ENCODE peak calls at places on chromosomes 11 and 22, in five cellular contexts. D is lower lobe of right lung, F is brain microvascular endothelial cell, S is WERI-Rb-1, H is breast epithelium. Y is an unnamed sample.

GRCh38 chr11:69391192-69392103 is 90.0 kb upstream of the LINC01488 start:
- DNase-seq in D (no peak), F (no peak), S (no peak), H (no peak), Y (no peak)

GRCh38 chr11:76155455-76156232 is 50.7 kb downstream of the WNT11 start:
- DNase-seq in D (no peak), F (no peak), S (no peak), H (no peak), Y (no peak)

GRCh38 chr11:121965330-121965729 is 150.7 kb downstream of the BLID start:
- DNase-seq in D (no peak), F (peak; percentile 79), S (no peak), H (no peak), Y (no peak)

GRCh38 chr11:97290444-97291041 is 900.7 kb downstream of the JRKL start:
- DNase-seq in D (no peak), F (no peak), S (no peak), H (no peak), Y (no peak)

GRCh38 chr22:45551310-45552016 is 48.8 kb downstream of the FBLN1 start:
- DNase-seq in D (no peak), F (no peak), S (no peak), H (peak; percentile 70), Y (no peak)

GRCh38 chr11:64090811-64091516 is 55.2 kb downstream of the FLRT1 start:
- DNase-seq in D (no peak), F (no peak), S (no peak), H (no peak), Y (peak; percentile 64)

GRCh38 chr11:64546600-64546999 is 44.4 kb upstream of the SLC22A12 start:
- DNase-seq in D (peak; percentile 20), F (no peak), S (peak; percentile 66), H (no peak), Y (no peak)

GRCh38 chr22:39999144-39999757 is 4.5 kb downstream of the FAM83F start:
- DNase-seq in D (no peak), F (peak; percentile 75), S (peak; percentile 69), H (no peak), Y (peak; percentile 57)

GRCh38 chr22:47836957-47837356 is 1074.5 kb downstream of the TBC1D22A start:
- DNase-seq in D (no peak), F (no peak), S (no peak), H (no peak), Y (no peak)

GRCh38 chr11:36509694-36510566 is at the start of gene TRAF6:
- DNase-seq in D (peak; percentile 94), F (peak; percentile 74), S (peak; percentile 89), H (peak; percentile 75), Y (peak; percentile 93)

GRCh38 chr11:123493393-123494063 is 63.5 kb downstream of the GRAMD1B start:
- DNase-seq in D (no peak), F (no peak), S (no peak), H (no peak), Y (peak; percentile 33)

GRCh38 chr11:1766719-1767398 is 3.1 kb upstream of the CTSD start:
- DNase-seq in D (no peak), F (no peak), S (no peak), H (no peak), Y (no peak)

GRCh38 chr11:2772544-2773031 is 72.8 kb upstream of the KCNQ1OT1 start:
- DNase-seq in D (peak; percentile 26), F (peak; percentile 39), S (no peak), H (peak; percentile 15), Y (no peak)

GRCh38 chr11:114233755-114234154 is 62.4 kb upstream of the NNMT start:
- DNase-seq in D (no peak), F (no peak), S (no peak), H (no peak), Y (peak; percentile 23)

GRCh38 chr22:38316340-38317236 is 645 bp downstream of the CSNK1E start:
- DNase-seq in D (peak; percentile 77), F (no peak), S (peak; percentile 58), H (peak; percentile 55), Y (peak; percentile 70)

GRCh38 chr11:15468471-15468870 is 353.7 kb downstream of the INSC start:
- DNase-seq in D (no peak), F (peak; percentile 4), S (no peak), H (no peak), Y (no peak)

GRCh38 chr22:27215826-27216320 is 558.5 kb downstream of the MIAT start:
- DNase-seq in D (no peak), F (no peak), S (no peak), H (no peak), Y (no peak)

GRCh38 chr11:66268953-66269906 is 791 bp downstream of the RAB1B start:
- DNase-seq in D (no peak), F (no peak), S (peak; percentile 41), H (no peak), Y (peak; percentile 66)

GRCh38 chr11:36469063-36469462 is 41.0 kb downstream of the TRAF6 start:
- DNase-seq in D (no peak), F (peak; percentile 60), S (peak; percentile 44), H (no peak), Y (peak; percentile 55)

GRCh38 chr11:132111781-132112380 is 741.5 kb downstream of the NTM start:
- DNase-seq in D (no peak), F (peak; percentile 83), S (no peak), H (no peak), Y (no peak)

GRCh38 chr11:119488256-119488995 is 65.5 kb upstream of the THY1 start:
- DNase-seq in D (no peak), F (no peak), S (peak; percentile 8), H (no peak), Y (no peak)

GRCh38 chr11:110337570-110338193 is 41.3 kb upstream of the RDX start:
- DNase-seq in D (no peak), F (peak; percentile 67), S (no peak), H (no peak), Y (no peak)

GRCh38 chr22:43827926-43828710 is 16.0 kb upstream of the EFCAB6 start:
- DNase-seq in D (no peak), F (no peak), S (peak; percentile 8), H (no peak), Y (no peak)

GRCh38 chr11:13318498-13319295 is 41.1 kb downstream of the BMAL1 start:
- DNase-seq in D (no peak), F (no peak), S (no peak), H (no peak), Y (no peak)

GRCh38 chr11:14537134-14537599 is 17.0 kb upstream of the PSMA1 start:
- DNase-seq in D (no peak), F (peak; percentile 31), S (peak; percentile 11), H (no peak), Y (peak; percentile 50)

GRCh38 chr11:18203723-18204122 is 31.1 kb downstream of the MRGPRX4 start:
- DNase-seq in D (no peak), F (peak; percentile 18), S (peak; percentile 56), H (no peak), Y (peak; percentile 80)

GRCh38 chr11:63560506-63561179 is 2.5 kb downstream of the PLAAT2 start:
- DNase-seq in D (peak; percentile 83), F (no peak), S (no peak), H (peak; percentile 82), Y (no peak)

GRCh38 chr22:27876684-27877083 is 42.4 kb downstream of the PITPNB start:
- DNase-seq in D (no peak), F (peak; percentile 51), S (no peak), H (no peak), Y (peak; percentile 34)

GRCh38 chr11:12771875-12772274 is 97.7 kb downstream of the TEAD1 start:
- DNase-seq in D (no peak), F (no peak), S (no peak), H (no peak), Y (no peak)

GRCh38 chr22:24518774-24519485 is 23.8 kb downstream of the UPB1 start:
- DNase-seq in D (no peak), F (no peak), S (no peak), H (no peak), Y (no peak)

GRCh38 chr11:120645639-120646038 is 134.1 kb downstream of the GRIK4 start:
- DNase-seq in D (no peak), F (no peak), S (no peak), H (no peak), Y (peak; percentile 78)
- H3K4me3 ChIP-seq in D (no peak overlapping the region), F (no peak overlapping the region), S (no peak overlapping the region), H (no peak overlapping the region), Y (peak overlapping the region; percentile 13)

GRCh38 chr11:395866-396265 is 1.9 kb downstream of the PKP3 start:
- DNase-seq in D (no peak), F (no peak), S (no peak), H (no peak), Y (no peak)
- H3K4me3 ChIP-seq in D (no peak overlapping the region), F (no peak overlapping the region), S (no peak overlapping the region), H (peak overlapping the region; percentile 79), Y (no peak overlapping the region)

GRCh38 chr22:29784451-29785361 is 17.5 kb downstream of the UQCR10 start:
- DNase-seq in D (no peak), F (no peak), S (no peak), H (peak; percentile 28), Y (no peak)

GRCh38 chr22:29786026-29786425 is 18.9 kb downstream of the UQCR10 start:
- DNase-seq in D (no peak), F (no peak), S (no peak), H (no peak), Y (no peak)

GRCh38 chr22:29782061-29782845 is 15.1 kb downstream of the UQCR10 start:
- DNase-seq in D (peak; percentile 54), F (no peak), S (no peak), H (peak; percentile 61), Y (no peak)

GRCh38 chr22:29780781-29781676 is 13.9 kb downstream of the UQCR10 start:
- DNase-seq in D (no peak), F (peak; percentile 85), S (no peak), H (no peak), Y (no peak)

DNA sequence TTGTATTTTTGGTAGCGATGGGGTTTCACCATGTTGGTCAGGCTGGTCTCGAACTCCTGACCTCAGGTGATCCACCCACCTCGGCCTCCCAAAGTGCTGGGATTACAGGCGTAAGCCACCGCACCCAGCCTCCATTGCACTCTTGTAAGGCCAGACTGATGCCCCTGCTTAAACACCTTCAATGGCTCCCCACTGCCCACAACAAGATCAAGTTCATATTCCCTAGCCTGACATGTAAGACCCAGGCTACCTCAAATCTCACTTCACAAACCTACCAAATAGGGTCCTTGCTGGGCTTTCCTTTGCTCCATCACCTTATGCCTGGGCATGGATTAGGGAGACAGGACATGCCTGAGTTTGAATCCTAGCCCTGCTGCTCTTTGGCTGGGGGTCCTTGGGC is 13.1 kb downstream of the UQCR10 start:
- DNase-seq in D (no peak), F (no peak), S (no peak), H (no peak), Y (no peak)
- H3K4me3 ChIP-seq in D (no peak overlapping the region), F (no peak overlapping the region), S (no peak overlapping the region), H (no peak overlapping the region), Y (no peak overlapping the region)

DNA sequence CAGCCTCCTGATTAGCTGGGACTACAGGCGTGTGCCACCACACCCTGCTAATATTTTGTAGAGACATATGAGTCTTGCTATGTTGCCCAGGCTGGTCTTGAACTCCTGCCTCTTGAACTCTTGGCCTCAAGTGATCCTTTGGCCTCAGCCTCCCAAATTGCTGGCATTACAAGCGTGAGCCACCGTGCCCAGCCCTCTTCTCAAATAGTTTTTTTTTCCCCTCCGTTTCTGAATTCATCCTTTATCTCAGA is 11.8 kb downstream of the TBX1 start:
- DNase-seq in D (no peak), F (no peak), S (no peak), H (no peak), Y (no peak)
- H3K4me3 ChIP-seq in D (no peak overlapping the region), F (no peak overlapping the region), S (no peak overlapping the region), H (no peak overlapping the region), Y (no peak overlapping the region)